ENCODE peak calls at places on chromosomes 16 and 17, in nine cellular contexts. B is pancreas; P is heart left ventricle; G is stimulated activated CD8-positive, alpha-beta memory T cell treated with anti-CD3 and anti-CD28 coated beads, Interleukin-15, amount 100 ng/mL, for 1 hour; Q is A172; A is mesothelial cell of epicardium; K is NCI-H1105 treated with DMSO at 0.1 percent for 48 hours; U is posterior cingulate gyrus; N is fibroblast of the aortic adventitia. D is an unnamed sample.
A peak's percentile ranks its signal among the peaks of the same experiment; 100 is the strongest.

GRCh38 chr16:17801024-17801423 is 330.3 kb upstream of the XYLT1 start:
- DNase-seq in A (no peak), U (no peak), G (no peak), P (no peak), B (no peak), Q (no peak), N (peak; percentile 46), K (no peak), D (no peak)

GRCh38 chr17:46002311-46002972 is 3.4 kb downstream of the STH start:
- DNase-seq in B (peak; percentile 70), N (peak; percentile 69), G (peak; percentile 60), A (peak; percentile 59), P (no peak), Q (peak; percentile 62), K (peak; percentile 57), U (no peak), D (peak; percentile 37)

GRCh38 chr16:30609002-30609927 is 924 bp downstream of the ZNF689 start:
- DNase-seq in U (peak; percentile 89), G (no peak), A (peak; percentile 37), N (peak; percentile 35), B (peak; percentile 46), K (peak; percentile 44), P (peak; percentile 69), Q (peak; percentile 32), D (peak; percentile 38)

GRCh38 chr17:59311051-59311468 is 20.4 kb upstream of the YPEL2 start:
- DNase-seq in Q (peak; percentile 71), N (peak; percentile 70), G (no peak), U (no peak), A (no peak), P (no peak), B (peak; percentile 41), K (peak; percentile 68), D (no peak)

GRCh38 chr16:28258571-28258970 is 33.8 kb upstream of the SBK1 start:
- DNase-seq in K (no peak), B (no peak), Q (peak; percentile 27), A (no peak), N (peak; percentile 22), U (peak; percentile 92), P (peak; percentile 77), G (no peak), D (no peak)

GRCh38 chr16:25966172-25967097 is 274.7 kb downstream of the HS3ST4 start:
- DNase-seq in P (no peak), U (no peak), N (no peak), Q (no peak), G (no peak), B (no peak), K (no peak), A (no peak), D (no peak)

GRCh38 chr16:1430759-1431496 is at the start of gene PERCC1:
- DNase-seq in B (no peak), U (no peak), P (peak; percentile 39), A (no peak), G (no peak), Q (no peak), K (no peak), N (no peak), D (no peak)

GRCh38 chr17:30278032-30278431 is 13.7 kb downstream of the BLMH start:
- DNase-seq in U (no peak), A (no peak), Q (peak; percentile 21), P (no peak), G (no peak), K (peak; percentile 31), N (peak; percentile 86), B (no peak), D (no peak)

GRCh38 chr16:264440-264951 is 11.2 kb downstream of the RGS11 start:
- DNase-seq in Q (no peak), B (no peak), K (no peak), U (no peak), A (no peak), N (no peak), G (no peak), P (peak; percentile 56), D (no peak)

GRCh38 chr17:39281806-39282205 is 56.1 kb upstream of the STAC2 start:
- DNase-seq in P (no peak), A (no peak), Q (no peak), B (no peak), U (no peak), G (no peak), N (peak; percentile 67), K (no peak), D (no peak)

GRCh38 chr16:53614346-53614745 is 89.3 kb downstream of the RPGRIP1L start:
- DNase-seq in B (no peak), K (no peak), U (no peak), A (no peak), Q (no peak), P (no peak), N (no peak), G (no peak), D (no peak)

GRCh38 chr17:9241774-9242496 is 220.6 kb downstream of the NTN1 start:
- DNase-seq in Q (no peak), K (no peak), A (no peak), B (no peak), U (peak; percentile 72), N (no peak), P (no peak), G (no peak), D (no peak)

GRCh38 chr17:39971076-39971603 is 8.3 kb downstream of the GSDMA start:
- DNase-seq in A (no peak), N (no peak), P (no peak), B (no peak), U (no peak), G (no peak), Q (no peak), K (no peak), D (no peak)

GRCh38 chr17:8176197-8176940 is at the start of gene TMEM107:
- DNase-seq in G (no peak), K (peak; percentile 91), B (peak; percentile 83), N (peak; percentile 76), P (peak; percentile 95), A (peak; percentile 75), U (peak; percentile 98), Q (peak; percentile 79), D (peak; percentile 67)

GRCh38 chr16:26649646-26650045 is 417.1 kb upstream of the C16orf82 start:
- DNase-seq in P (no peak), G (no peak), U (no peak), A (no peak), N (no peak), K (peak; percentile 74), Q (no peak), B (no peak), D (no peak)

GRCh38 chr16:30434852-30435251 is 5.0 kb upstream of the DCTPP1 start:
- DNase-seq in N (no peak), Q (no peak), A (no peak), B (no peak), G (no peak), U (no peak), K (no peak), P (no peak), D (no peak)

GRCh38 chr17:74527081-74527480 is 4.2 kb downstream of the CD300LB start:
- DNase-seq in Q (no peak), A (no peak), B (no peak), N (no peak), U (no peak), G (no peak), P (no peak), K (no peak), D (no peak)

GRCh38 chr16:50244504-50245416 is 21.6 kb upstream of the ADCY7 start:
- DNase-seq in K (no peak), G (no peak), U (no peak), Q (no peak), P (no peak), N (no peak), B (no peak), A (no peak), D (no peak)

GRCh38 chr17:57672205-57672632 is 72.9 kb downstream of the CCDC182 start:
- DNase-seq in G (no peak), B (no peak), K (peak; percentile 44), P (no peak), N (peak; percentile 62), U (no peak), A (no peak), Q (peak; percentile 65), D (no peak)

GRCh38 chr16:28012031-28012445 is 51.5 kb downstream of the GSG1L start:
- DNase-seq in B (no peak), K (no peak), G (no peak), A (no peak), P (no peak), N (no peak), U (no peak), Q (no peak), D (no peak)

GRCh38 chr16:30637952-30638351 is 12.8 kb upstream of the PRR14 start:
- DNase-seq in Q (peak; percentile 75), A (no peak), G (no peak), U (no peak), B (no peak), K (peak; percentile 55), N (peak; percentile 42), P (no peak), D (no peak)

GRCh38 chr16:2009302-2009711 is 314 bp downstream of the ZNF598 start:
- DNase-seq in Q (no peak), U (no peak), G (no peak), N (no peak), K (no peak), P (no peak), A (peak; percentile 27), B (peak; percentile 23), D (no peak)

GRCh38 chr17:29570521-29570920 is 2.0 kb downstream of the TP53I13 start:
- DNase-seq in Q (no peak), B (no peak), N (no peak), U (peak; percentile 52), K (no peak), G (no peak), A (no peak), P (no peak), D (no peak)

GRCh38 chr17:77404812-77405581 is 264.2 kb downstream of the SEC14L1 start:
- DNase-seq in Q (peak; percentile 95), B (no peak), U (no peak), G (peak; percentile 72), N (peak; percentile 55), P (no peak), K (no peak), A (no peak), D (no peak)